ENCODE peak calls at places on chromosomes 1 and 21, in ten cellular contexts. J is psoas muscle; S is CD8-positive, alpha-beta memory T cell; P is right lobe of liver; K is effector memory CD4-positive, alpha-beta T cell; N is OCI-LY7; Z is cardiac muscle cell; Q is neural progenitor cell; H is transverse colon; G is lung. E is an unnamed sample.
A peak's percentile ranks its signal among the peaks of the same experiment; 100 is the strongest.

GRCh38 chr21:19130379-19131028 is 726.9 kb upstream of the TMPRSS15 start:
- DNase-seq in J (no peak), Z (no peak), P (no peak), Q (no peak), K (no peak), G (no peak), N (peak; percentile 0), H (no peak), S (no peak), E (no peak)

GRCh38 chr1:178609015-178609414 is 96.1 kb downstream of the TEX35 start:
- DNase-seq in H (no peak), S (no peak), K (no peak), Q (no peak), G (no peak), J (no peak), P (no peak), N (no peak), Z (peak; percentile 82), E (no peak)

GRCh38 chr1:42762269-42762668 is 4.6 kb downstream of the P3H1 start:
- DNase-seq in N (no peak), Z (no peak), P (no peak), Q (no peak), S (no peak), K (no peak), G (no peak), J (no peak), H (no peak), E (no peak)

GRCh38 chr1:210232524-210233215 is at the start of gene SERTAD4:
- DNase-seq in N (no peak), J (peak; percentile 34), K (no peak), G (peak; percentile 70), Z (peak; percentile 46), Q (peak; percentile 67), P (no peak), S (no peak), H (peak; percentile 58), E (no peak)

GRCh38 chr1:64733576-64734288 is 11.1 kb upstream of the RAVER2 start:
- DNase-seq in Z (peak; percentile 66), N (no peak), P (no peak), S (no peak), J (no peak), G (no peak), Q (no peak), H (no peak), K (no peak), E (no peak)

GRCh38 chr1:200139661-200140250 is 112.2 kb downstream of the NR5A2 start:
- DNase-seq in Z (peak; percentile 76), K (no peak), S (peak; percentile 8), N (peak; percentile 82), P (no peak), J (no peak), H (no peak), Q (peak; percentile 74), G (no peak), E (peak; percentile 57)

GRCh38 chr1:191875994-191876393 is 282.3 kb upstream of the RGS18 start:
- DNase-seq in S (no peak), N (no peak), G (no peak), J (no peak), K (no peak), H (no peak), Q (no peak), P (no peak), Z (no peak), E (no peak)

GRCh38 chr1:9538669-9539164 is 548 bp upstream of the SLC25A33 start:
- DNase-seq in S (no peak), J (peak; percentile 30), H (peak; percentile 20), P (peak; percentile 35), K (no peak), Z (no peak), N (no peak), G (no peak), Q (peak; percentile 27), E (no peak)

GRCh38 chr1:85202092-85202863 is 1.5 kb upstream of the SYDE2 start:
- DNase-seq in P (no peak), S (no peak), Q (no peak), N (no peak), J (no peak), G (no peak), H (no peak), Z (no peak), K (no peak), E (no peak)

GRCh38 chr1:85200870-85201339 is at the start of gene SYDE2:
- DNase-seq in P (peak; percentile 85), K (peak; percentile 77), H (peak; percentile 84), Q (peak; percentile 89), N (peak; percentile 35), S (peak; percentile 92), Z (peak; percentile 81), J (peak; percentile 78), G (peak; percentile 82), E (peak; percentile 67)

GRCh38 chr1:85203573-85204169 is 2.9 kb upstream of the SYDE2 start:
- DNase-seq in H (no peak), K (no peak), G (no peak), Q (no peak), P (no peak), J (no peak), N (no peak), Z (no peak), S (no peak), E (no peak)

GRCh38 chr1:85201340-85202091 is 700 bp upstream of the SYDE2 start:
- DNase-seq in G (peak; percentile 79), Q (peak; percentile 95), N (peak; percentile 4), Z (peak; percentile 77), S (peak; percentile 91), K (peak; percentile 69), J (peak; percentile 70), P (peak; percentile 78), H (peak; percentile 76), E (peak; percentile 27)

DNA sequence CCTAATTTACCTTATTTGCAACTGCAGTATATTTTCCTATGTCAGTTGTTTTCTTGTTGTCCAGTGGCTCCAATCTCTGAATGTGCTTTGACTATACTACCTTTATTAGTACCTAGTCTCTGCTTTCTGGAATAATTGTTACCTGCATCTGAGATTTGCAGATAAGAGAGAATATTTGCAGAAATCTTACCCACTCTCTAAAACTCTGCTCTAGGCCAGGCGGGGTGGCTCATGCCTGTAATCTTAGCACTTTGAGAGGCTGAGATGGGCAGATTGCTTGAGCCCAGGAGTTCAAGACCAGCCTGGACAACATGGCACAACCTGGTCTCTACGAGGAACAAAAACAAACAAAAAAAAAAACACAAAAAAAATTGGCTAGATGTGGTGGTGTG is 2.0 kb upstream of the SYDE2 start:
- DNase-seq in P (no peak), Z (no peak), K (no peak), N (no peak), G (no peak), S (no peak), Q (no peak), J (no peak), H (no peak), E (no peak)
- H3K4me3 ChIP-seq in P (no peak overlapping the region), Z (peak overlapping the region; percentile 90), K (no peak overlapping the region), N (no peak overlapping the region), G (no peak overlapping the region), S (no peak overlapping the region), Q (no peak overlapping the region), J (no peak overlapping the region), H (peak overlapping the region; percentile 84), E (no peak overlapping the region)

GRCh38 chr1:40776236-40777072 is 7.1 kb upstream of the KCNQ4 start:
- DNase-seq in P (no peak), J (no peak), S (no peak), Z (no peak), H (no peak), Q (no peak), K (no peak), N (no peak), G (no peak), E (no peak)
- H3K4me3 ChIP-seq in P (no peak overlapping the region), J (no peak overlapping the region), S (no peak overlapping the region), Z (no peak overlapping the region), H (no peak overlapping the region), Q (no peak overlapping the region), K (no peak overlapping the region), N (no peak overlapping the region), G (no peak overlapping the region), E (no peak overlapping the region)

DNA sequence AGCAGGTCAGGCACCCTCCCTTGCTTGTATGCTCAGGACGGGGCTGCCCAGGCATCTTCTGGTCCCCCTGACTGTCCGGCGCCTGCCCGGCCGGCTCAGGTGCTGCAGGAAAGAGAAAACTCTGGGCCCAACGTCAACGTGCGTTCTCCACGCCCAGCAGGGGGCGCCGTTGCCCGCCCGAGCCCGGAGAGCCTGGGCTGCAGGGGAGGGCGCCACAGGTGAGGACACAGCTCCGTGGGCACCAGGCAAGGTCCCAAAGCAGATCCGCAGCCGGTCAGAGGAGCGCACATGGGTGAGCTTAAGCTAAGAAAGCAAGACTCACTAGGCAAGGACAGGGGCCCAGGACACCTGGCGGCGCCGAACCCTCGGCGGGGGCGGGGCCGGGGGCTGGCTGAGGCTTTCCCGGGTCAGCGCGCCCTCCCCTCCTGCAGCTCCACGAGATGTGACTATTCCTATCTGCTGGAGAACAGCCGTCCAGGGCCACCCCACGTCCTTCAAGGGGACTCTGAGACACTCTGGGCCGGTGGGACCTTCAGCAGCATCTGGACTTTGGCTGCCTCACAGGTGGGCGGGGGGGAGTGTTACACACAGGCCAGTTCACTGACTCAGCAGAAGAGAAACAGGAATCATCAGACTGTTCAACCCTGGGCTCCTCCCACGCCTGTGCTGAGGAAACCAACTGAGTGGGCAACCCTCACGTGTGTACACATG is 29.3 kb downstream of the KRTAP10-1 start:
- DNase-seq in N (peak; percentile 66), K (peak; percentile 62), S (peak; percentile 80), J (peak; percentile 50), P (peak; percentile 74), H (peak; percentile 75), Q (peak; percentile 85), G (peak; percentile 54), Z (peak; percentile 46), E (peak; percentile 18)
- H3K4me3 ChIP-seq in N (no peak overlapping the region), K (peak overlapping the region; percentile 48), S (peak overlapping the region; percentile 54), J (no peak overlapping the region), P (no peak overlapping the region), H (no peak overlapping the region), Q (peak overlapping the region; percentile 45), G (no peak overlapping the region), Z (no peak overlapping the region), E (peak overlapping the region; percentile 11)

GRCh38 chr1:230768903-230769570 is 21.8 kb downstream of the CAPN9 start:
- DNase-seq in N (no peak), Z (peak; percentile 71), P (no peak), Q (no peak), S (no peak), K (no peak), H (no peak), J (no peak), G (no peak), E (no peak)

GRCh38 chr1:230770317-230770716 is 23.1 kb downstream of the CAPN9 start:
- DNase-seq in Z (no peak), Q (no peak), K (no peak), P (no peak), H (no peak), J (no peak), N (no peak), S (no peak), G (no peak), E (no peak)

GRCh38 chr1:230771773-230772354 is 24.7 kb downstream of the CAPN9 start:
- DNase-seq in Z (no peak), K (no peak), N (no peak), P (peak; percentile 69), S (no peak), H (no peak), J (no peak), G (no peak), Q (no peak), E (no peak)

GRCh38 chr1:230772457-230773395 is 25.5 kb downstream of the CAPN9 start:
- DNase-seq in J (no peak), Q (peak; percentile 42), Z (peak; percentile 89), H (no peak), P (no peak), G (no peak), N (peak; percentile 19), S (no peak), K (no peak), E (no peak)

DNA sequence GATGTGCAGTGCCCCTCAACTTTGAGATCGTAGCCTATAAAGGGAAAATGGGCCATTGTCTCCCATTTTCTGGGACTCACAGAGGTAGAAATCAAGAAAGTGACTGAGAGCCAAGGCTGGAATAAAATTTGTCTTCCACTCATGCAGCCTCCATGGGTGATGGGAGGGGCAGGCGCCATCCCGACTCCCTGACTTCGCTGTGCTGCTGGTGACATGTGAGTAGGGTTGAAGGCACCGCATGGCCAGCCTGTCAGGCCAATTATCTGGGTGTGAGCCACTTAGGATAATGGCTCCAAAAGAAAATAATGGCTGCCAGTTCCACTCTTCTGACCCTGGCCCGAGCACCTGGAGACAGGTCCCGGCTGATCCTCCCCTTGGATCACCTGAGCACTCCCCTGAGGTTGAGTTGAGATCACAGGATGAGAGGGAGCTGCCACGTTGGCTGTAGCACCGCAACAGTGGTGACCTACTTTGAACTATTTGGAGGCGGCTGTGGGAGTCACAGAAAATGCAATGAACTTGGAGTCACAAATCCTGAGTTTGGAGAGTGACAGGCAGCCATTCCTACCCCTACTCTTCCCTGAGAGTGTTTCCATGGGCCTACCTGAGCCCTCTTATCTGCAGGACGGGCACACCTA is 26.3 kb downstream of the CAPN9 start:
- DNase-seq in Z (no peak), S (no peak), K (no peak), N (no peak), Q (no peak), J (no peak), H (no peak), P (no peak), G (no peak), E (no peak)
- H3K4me3 ChIP-seq in Z (no peak overlapping the region), S (no peak overlapping the region), K (no peak overlapping the region), N (no peak overlapping the region), Q (no peak overlapping the region), J (peak overlapping the region; percentile 28), H (no peak overlapping the region), P (no peak overlapping the region), G (no peak overlapping the region), E (no peak overlapping the region)